ENCODE peak calls at places on chromosomes 7 and 10, in seven cellular contexts. I is A549, Y is HTR-8/SVneo, X is AG08396, C is NCI-H1930, K is NCI-H1105 treated with DMSO at 0.1 percent for 48 hours, U is GM13977. Q is an unnamed sample.

GRCh38 chr7:49187543-49188268 is 263.4 kb downstream of the CDC14C start:
- DNase-seq in I (no peak), Y (no peak), X (no peak), C (no peak), K (no peak), U (no peak), Q (no peak)

GRCh38 chr7:5303061-5303460 is 20.3 kb downstream of the SLC29A4 start:
- DNase-seq in I (no peak), Y (no peak), X (no peak), C (no peak), K (no peak), U (no peak), Q (no peak)

GRCh38 chr10:119270893-119271361 is 63.6 kb downstream of the GRK5 start:
- DNase-seq in I (peak), Y (no peak), X (no peak), C (no peak), K (no peak), U (peak), Q (peak)

GRCh38 chr7:4667776-4668509 is 14.2 kb upstream of the FOXK1 start:
- DNase-seq in I (no peak), Y (no peak), X (peak), C (no peak), K (no peak), U (no peak), Q (no peak)

GRCh38 chr7:128005117-128005516 is 26.1 kb downstream of the LRRC4 start:
- DNase-seq in I (no peak), Y (no peak), X (no peak), C (no peak), K (peak), U (no peak), Q (no peak)

GRCh38 chr10:124993728-124994451 is 52.0 kb downstream of the ZRANB1 start:
- DNase-seq in I (no peak), Y (no peak), X (no peak), C (no peak), K (no peak), U (no peak), Q (no peak)

GRCh38 chr7:151309306-151309705 is 32.3 kb upstream of the NUB1 start:
- DNase-seq in I (no peak), Y (peak), X (peak), C (no peak), K (no peak), U (no peak), Q (no peak)

GRCh38 chr10:102997998-102998397 is 79.9 kb downstream of the CNNM2 start:
- DNase-seq in I (peak), Y (no peak), X (no peak), C (no peak), K (no peak), U (peak), Q (no peak)

GRCh38 chr7:135359633-135360032 is 126.0 kb downstream of the STRA8 start:
- DNase-seq in I (no peak), Y (no peak), X (no peak), C (no peak), K (no peak), U (no peak), Q (no peak)

GRCh38 chr10:4771554-4772201 is 54.3 kb upstream of the AKR1E2 start:
- DNase-seq in I (no peak), Y (no peak), X (peak), C (no peak), K (no peak), U (no peak), Q (no peak)

GRCh38 chr7:151275813-151276577 is 27.5 kb upstream of the SMARCD3 start:
- DNase-seq in I (no peak), Y (no peak), X (no peak), C (no peak), K (peak), U (no peak), Q (no peak)

GRCh38 chr10:68446179-68446578 is 25.6 kb downstream of the DNA2 start:
- DNase-seq in I (no peak), Y (no peak), X (no peak), C (no peak), K (no peak), U (no peak), Q (peak)

GRCh38 chr10:118965096-118965495 is 64.4 kb upstream of the NANOS1 start:
- DNase-seq in I (no peak), Y (no peak), X (no peak), C (no peak), K (no peak), U (no peak), Q (no peak)

GRCh38 chr7:151872531-151873401 is 4.1 kb downstream of the PRKAG2 start:
- DNase-seq in I (no peak), Y (no peak), X (no peak), C (no peak), K (no peak), U (no peak), Q (no peak)

GRCh38 chr7:158073845-158074840 is 513.5 kb downstream of the PTPRN2 start:
- DNase-seq in I (no peak), Y (no peak), X (no peak), C (no peak), K (no peak), U (no peak), Q (no peak)

GRCh38 chr10:59878289-59878688 is 28.1 kb downstream of the CCDC6 start:
- DNase-seq in I (no peak), Y (no peak), X (no peak), C (no peak), K (no peak), U (no peak), Q (no peak)

GRCh38 chr7:147079083-147079482 is 962.5 kb downstream of the CNTNAP2 start:
- DNase-seq in I (no peak), Y (no peak), X (no peak), C (no peak), K (no peak), U (no peak), Q (no peak)